ENCODE peak calls at places on chromosome 5, in four cellular contexts. L, K, X and A are unnamed samples.

GRCh38 chr5:168712280-168712924 is 133.2 kb upstream of the PANK3 start:
- DNase-seq in L (peak), K (no peak), X (peak), A (peak)

GRCh38 chr5:153508700-153509099 is 18.2 kb downstream of the GRIA1 start:
- DNase-seq in L (no peak), K (no peak), X (no peak), A (no peak)

GRCh38 chr5:153658151-153658550 is 167.7 kb downstream of the GRIA1 start:
- DNase-seq in L (no peak), K (no peak), X (no peak), A (no peak)

GRCh38 chr5:111548992-111549649 is 36.8 kb upstream of the STARD4 start:
- DNase-seq in L (no peak), K (no peak), X (peak), A (no peak)

GRCh38 chr5:55665065-55665464 is 47.1 kb downstream of the SLC38A9 start:
- DNase-seq in L (no peak), K (no peak), X (no peak), A (no peak)

GRCh38 chr5:120779674-120780073 is 315.6 kb downstream of the PRR16 start:
- DNase-seq in L (no peak), K (no peak), X (no peak), A (no peak)

GRCh38 chr5:80964491-80964890 is 4.3 kb downstream of the RASGRF2 start:
- DNase-seq in L (peak), K (no peak), X (no peak), A (no peak)

GRCh38 chr5:106639488-106639887 is 1031.2 kb downstream of the EFNA5 start:
- DNase-seq in L (no peak), K (no peak), X (no peak), A (no peak)

GRCh38 chr5:81768960-81769452 is 18.1 kb upstream of the SSBP2 start:
- DNase-seq in L (peak), K (no peak), X (no peak), A (peak)

GRCh38 chr5:2674456-2674855 is 77.0 kb downstream of the IRX2 start:
- DNase-seq in L (no peak), K (no peak), X (no peak), A (no peak)

GRCh38 chr5:137192293-137192743 is 306.8 kb downstream of the SPOCK1 start:
- DNase-seq in L (peak), K (no peak), X (no peak), A (peak)

GRCh38 chr5:139065296-139065695 is 132.9 kb downstream of the SIL1 start:
- DNase-seq in L (no peak), K (no peak), X (peak), A (no peak)

GRCh38 chr5:78887384-78888118 is 97.6 kb downstream of the ARSB start:
- DNase-seq in L (peak), K (no peak), X (peak), A (no peak)

GRCh38 chr5:74641778-74642542 is 1.4 kb upstream of the ENC1 start:
- DNase-seq in L (peak), K (peak), X (peak), A (no peak)

GRCh38 chr5:50562694-50563093 is 103.7 kb upstream of the PARP8 start:
- DNase-seq in L (no peak), K (no peak), X (no peak), A (no peak)

GRCh38 chr5:152907488-152908245 is 502.6 kb upstream of the NMUR2 start:
- DNase-seq in L (no peak), K (no peak), X (no peak), A (no peak)

GRCh38 chr5:54526604-54527359 is 9.2 kb downstream of the SNX18 start:
- DNase-seq in L (no peak), K (no peak), X (no peak), A (no peak)

GRCh38 chr5:127515693-127516440 is 1.6 kb upstream of the PRRC1 start:
- DNase-seq in L (no peak), K (no peak), X (no peak), A (no peak)

GRCh38 chr5:122498163-122498562 is 186.1 kb downstream of the SNCAIP start:
- DNase-seq in L (no peak), K (no peak), X (peak), A (no peak)